ENCODE peak calls at places on chromosomes 16 and 17, in ten cellular contexts. E is HepG2, M is right lobe of liver, R is upper lobe of left lung, B is K562, C is heart left ventricle, N is A549, Y is IMR-90, T is body of pancreas, A is gastrocnemius medialis. F is an unnamed sample.

GRCh38 chr16:2162676-2163118 is 7.1 kb downstream of the TRAF7 start:
- ATAC-seq in T (no peak), Y (no peak), R (no peak), A (no peak), N (no peak), C (no peak), B (no peak), E (peak; percentile 49), M (no peak), F (no peak)

GRCh38 chr16:87435399-87436224 is 43.5 kb downstream of the MAP1LC3B start:
- ATAC-seq in C (peak; percentile 60), A (peak; percentile 65), Y (peak; percentile 80), M (peak; percentile 71), B (no peak), R (peak; percentile 57), E (no peak), N (no peak), T (peak; percentile 33), F (peak; percentile 67)

GRCh38 chr17:45200701-45201100 is 21.0 kb upstream of the FMNL1 start:
- ATAC-seq in C (peak; percentile 68), M (no peak), E (peak; percentile 11), N (no peak), R (peak; percentile 74), Y (no peak), A (peak; percentile 57), T (no peak), B (no peak), F (peak; percentile 50)

GRCh38 chr16:10987361-10988163 is 43.2 kb downstream of the CLEC16A start:
- ATAC-seq in C (no peak), N (no peak), T (no peak), E (no peak), B (no peak), M (no peak), A (no peak), Y (no peak), R (no peak), F (no peak)

GRCh38 chr17:79126139-79126538 is 51.5 kb downstream of the ENGASE start:
- ATAC-seq in A (no peak), N (peak; percentile 20), Y (no peak), M (no peak), E (peak; percentile 57), R (no peak), T (no peak), C (peak; percentile 20), B (peak; percentile 61), F (no peak)

GRCh38 chr17:47633996-47634395 is 15.7 kb upstream of the KPNB1 start:
- ATAC-seq in R (peak; percentile 36), A (no peak), E (no peak), C (no peak), B (no peak), M (no peak), T (no peak), Y (no peak), N (no peak), F (no peak)

GRCh38 chr16:88754912-88755744 is 29.9 kb downstream of the PIEZO1 start:
- ATAC-seq in M (no peak), A (no peak), C (no peak), R (no peak), T (peak; percentile 16), N (no peak), Y (peak; percentile 30), E (no peak), B (no peak), F (no peak)

GRCh38 chr17:61218438-61218837 is 181.2 kb upstream of the TBX2 start:
- ATAC-seq in C (peak; percentile 33), M (peak; percentile 58), A (no peak), Y (peak; percentile 85), E (no peak), T (no peak), R (no peak), N (no peak), B (no peak), F (no peak)

DNA sequence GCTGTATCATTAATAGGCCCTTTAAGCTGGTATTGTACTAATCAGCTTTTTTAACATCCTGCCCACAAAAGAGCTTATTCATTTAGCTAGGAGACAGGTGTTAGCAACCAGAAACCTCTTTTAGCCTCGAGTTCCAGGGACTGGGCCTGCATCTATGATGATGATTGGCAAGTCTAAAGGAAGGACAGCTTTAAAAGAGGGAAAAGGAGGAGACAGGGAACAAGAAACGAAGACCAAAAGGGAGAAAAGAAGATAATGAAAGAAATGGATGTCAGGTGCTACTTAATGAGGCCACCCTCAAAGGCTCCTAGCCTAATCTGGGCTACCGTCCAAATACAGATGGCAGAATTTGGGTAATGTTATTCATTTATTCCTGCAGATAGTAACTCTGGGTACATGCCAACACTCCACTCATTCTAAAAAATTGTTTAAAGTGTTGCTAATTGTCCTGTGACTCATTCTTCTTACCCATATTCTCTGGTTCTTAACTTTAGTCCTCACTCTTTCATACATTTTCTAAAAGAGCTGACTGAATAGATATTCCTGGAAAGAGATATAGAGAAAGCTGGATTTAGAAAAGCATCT is 18.7 kb upstream of the RFFL start:
- ATAC-seq in T (no peak), B (no peak), C (no peak), Y (peak; percentile 70), N (no peak), E (no peak), R (no peak), A (no peak), M (no peak), F (no peak)
- TF ChIP-seq POLR2A in T (no peak), B (no peak), C (no peak), Y (no peak), N (no peak), E (no peak), R (no peak), A (no peak), M (no peak), F (no peak)

GRCh38 chr17:81508639-81509047 is 4.0 kb downstream of the ACTG1 start:
- ATAC-seq in N (no peak), A (no peak), R (no peak), C (peak; percentile 2), E (peak; percentile 7), M (no peak), T (no peak), B (peak; percentile 17), Y (peak; percentile 0), F (no peak)

GRCh38 chr17:81509048-81509686 is 3.4 kb downstream of the ACTG1 start:
- ATAC-seq in R (no peak), Y (no peak), C (no peak), B (peak; percentile 35), E (no peak), N (no peak), A (no peak), M (peak; percentile 4), T (no peak), F (no peak)

GRCh38 chr17:81510524-81510797 is 2.1 kb downstream of the ACTG1 start:
- ATAC-seq in E (no peak), R (no peak), T (no peak), Y (no peak), M (no peak), N (no peak), B (no peak), C (no peak), A (no peak), F (no peak)

GRCh38 chr17:81510798-81511549 is 1.6 kb downstream of the ACTG1 start:
- ATAC-seq in T (no peak), R (no peak), A (no peak), M (no peak), C (no peak), N (no peak), Y (no peak), B (no peak), E (no peak), F (no peak)

GRCh38 chr17:81509687-81510523 is 2.7 kb downstream of the ACTG1 start:
- ATAC-seq in Y (no peak), E (no peak), C (no peak), N (no peak), R (no peak), T (no peak), M (no peak), A (no peak), B (no peak), F (no peak)
- TF ChIP-seq POLR2A in Y (peak; percentile 27), E (no peak), C (no peak), N (peak; percentile 24), R (no peak), T (no peak), M (no peak), A (no peak), B (no peak), F (no peak)

DNA sequence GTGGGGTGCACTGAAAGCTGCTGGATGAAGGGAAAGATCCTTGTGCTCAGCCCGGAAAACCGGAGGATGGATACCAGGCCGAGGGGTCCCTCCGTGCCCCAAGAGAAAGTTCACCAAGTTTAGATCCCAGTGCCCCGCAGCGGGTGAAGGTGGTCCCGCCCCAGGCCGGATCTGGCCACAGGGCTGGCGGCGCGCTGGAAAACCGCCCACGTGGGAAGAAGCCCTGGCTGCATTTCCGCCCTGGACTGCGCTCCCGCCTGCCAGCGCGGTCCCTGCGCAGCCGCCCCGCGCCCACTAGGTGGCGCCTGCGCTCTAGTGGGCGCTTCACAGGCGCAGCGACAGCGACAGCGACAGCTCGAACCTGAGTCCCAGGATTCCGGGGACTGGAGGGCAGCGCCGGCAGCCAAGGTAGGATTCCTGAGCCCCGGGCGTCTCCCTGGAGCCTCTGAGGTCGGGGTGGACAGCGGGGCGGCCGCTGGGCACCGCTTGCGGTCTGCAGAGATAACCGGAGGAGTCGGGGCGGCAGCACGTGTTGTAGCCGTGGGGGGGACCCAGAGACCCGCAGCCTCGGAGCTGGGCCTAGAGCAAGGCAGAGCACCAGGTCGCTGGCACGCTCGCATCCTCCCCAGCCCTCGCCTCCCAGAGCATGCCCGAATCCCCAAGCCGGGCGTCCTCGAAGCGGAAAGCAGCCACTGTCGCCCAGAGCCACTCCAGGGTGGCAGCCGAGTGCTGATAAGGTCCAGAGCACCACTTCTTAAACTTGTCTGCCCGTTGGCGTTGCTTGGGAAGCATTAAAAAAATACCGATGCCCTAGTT is at the start of gene CHD9:
- ATAC-seq in E (peak; percentile 87), A (peak; percentile 88), M (peak; percentile 95), T (peak; percentile 94), B (peak; percentile 89), Y (peak; percentile 78), R (peak; percentile 96), N (peak; percentile 70), C (peak; percentile 93), F (peak; percentile 87)
- TF ChIP-seq POLR2A in E (peak; percentile 70), A (no peak), M (peak; percentile 71), T (peak; percentile 67), B (peak; percentile 52), Y (no peak), R (no peak), N (peak; percentile 30), C (no peak), F (peak; percentile 18)

GRCh38 chr16:27405546-27406451 is 3.8 kb downstream of the IL21R start:
- ATAC-seq in N (no peak), M (no peak), A (no peak), Y (peak; percentile 21), B (no peak), E (peak; percentile 11), T (no peak), R (no peak), C (no peak), F (no peak)

GRCh38 chr16:27407158-27407557 is 5.2 kb downstream of the IL21R start:
- ATAC-seq in B (no peak), C (no peak), A (no peak), N (no peak), M (no peak), Y (no peak), R (no peak), E (no peak), T (no peak), F (no peak)

GRCh38 chr16:27408602-27409031 is 6.6 kb downstream of the IL21R start:
- ATAC-seq in T (no peak), N (no peak), C (no peak), M (no peak), E (no peak), R (no peak), A (no peak), Y (no peak), B (no peak), F (no peak)

GRCh38 chr16:27408012-27408601 is 6.1 kb downstream of the IL21R start:
- ATAC-seq in M (no peak), Y (peak; percentile 73), R (no peak), A (no peak), T (no peak), E (peak; percentile 96), N (peak; percentile 47), B (peak; percentile 69), C (peak; percentile 49), F (no peak)

DNA sequence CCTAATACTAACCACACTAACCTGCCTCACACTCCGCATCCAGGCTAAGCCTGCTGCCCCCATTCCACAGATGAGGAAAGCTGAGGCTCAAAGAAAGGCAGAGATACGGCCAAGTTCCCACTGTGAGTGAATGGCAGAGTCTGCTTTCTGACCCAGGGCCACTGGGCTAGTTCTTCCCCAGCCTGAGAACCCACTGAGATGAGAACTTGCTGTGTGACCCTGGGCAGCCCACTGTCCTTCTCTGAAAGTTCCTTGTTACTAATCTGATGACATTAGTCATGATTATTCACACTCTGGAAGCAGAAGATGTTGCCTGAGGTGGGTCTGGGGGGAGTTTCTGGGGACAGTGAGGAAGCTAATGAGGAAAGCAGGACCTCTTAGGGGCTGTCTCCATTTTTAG is 4.8 kb downstream of the IL21R start:
- ATAC-seq in T (no peak), B (no peak), Y (no peak), E (no peak), N (no peak), A (no peak), C (no peak), M (no peak), R (no peak), F (no peak)
- TF ChIP-seq POLR2A in T (no peak), B (no peak), Y (no peak), E (no peak), N (no peak), A (no peak), C (no peak), M (no peak), R (no peak), F (no peak)

F was measured in gastroesophageal sphincter.